ENCODE peak calls at places on chromosomes 3 and 15, in six cellular contexts. D is AG08396, Y is glutamatergic neuron, J is HS-27A, W is Calu3, O is endothelial cell. L is an unnamed sample.

GRCh38 chr3:72919520-72919919 is 31.7 kb downstream of the GXYLT2 start:
- DNase-seq in D (no peak), Y (no peak), O (no peak), J (no peak), W (no peak), L (no peak)

GRCh38 chr15:40927497-40928346 is 1.4 kb upstream of the DLL4 start:
- DNase-seq in Y (peak), O (no peak), D (no peak), W (no peak), J (no peak), L (no peak)

GRCh38 chr3:188617988-188618701 is 464.2 kb downstream of the LPP start:
- DNase-seq in W (no peak), Y (no peak), D (no peak), O (no peak), J (no peak), L (no peak)

GRCh38 chr3:12875857-12876451 is 34.6 kb upstream of the RPL32 start:
- DNase-seq in D (peak), J (no peak), O (peak), W (peak), Y (peak), L (no peak)

GRCh38 chr3:183845608-183846288 is 20.4 kb upstream of the MAP6D1 start:
- DNase-seq in J (peak), D (no peak), W (no peak), Y (no peak), O (no peak), L (no peak)

GRCh38 chr3:53570709-53571108 is 76.3 kb downstream of the CACNA1D start:
- DNase-seq in J (no peak), W (peak), Y (no peak), O (no peak), D (peak), L (no peak)

GRCh38 chr3:40044487-40044886 is 235.1 kb downstream of the MYRIP start:
- DNase-seq in O (no peak), Y (no peak), W (no peak), D (no peak), J (peak), L (no peak)

GRCh38 chr3:194306771-194307640 is 44.1 kb downstream of the CPN2 start:
- DNase-seq in O (peak), Y (no peak), J (no peak), D (no peak), W (no peak), L (peak)

GRCh38 chr3:179323197-179323901 is 518 bp downstream of the ZNF639 start:
- DNase-seq in D (peak), J (no peak), W (peak), O (peak), Y (peak), L (peak)

GRCh38 chr3:171783626-171784025 is 26.7 kb downstream of the PLD1 start:
- DNase-seq in J (no peak), W (no peak), Y (no peak), O (no peak), D (no peak), L (no peak)

GRCh38 chr3:100010087-100010417 is 104.2 kb downstream of the FILIP1L start:
- DNase-seq in Y (no peak), D (no peak), J (no peak), O (no peak), W (no peak), L (no peak)

GRCh38 chr15:35320911-35321310 is 225.1 kb downstream of the DPH6 start:
- DNase-seq in J (no peak), O (no peak), Y (no peak), D (no peak), W (no peak), L (no peak)

GRCh38 chr15:94083467-94083991 is 147.8 kb upstream of the MCTP2 start:
- DNase-seq in Y (no peak), W (no peak), J (no peak), D (no peak), O (no peak), L (no peak)

GRCh38 chr3:127961963-127962362 is 46.9 kb downstream of the KBTBD12 start:
- DNase-seq in D (no peak), Y (no peak), W (peak), O (no peak), J (no peak), L (no peak)

L was measured in naive B cell.